ENCODE peak calls at places on chromosomes 11 and 22, in seven cellular contexts. M is endothelial cell of umbilical vein, E is kidney epithelial cell, T is HCT116, U is astrocyte, R is small intestine, A is BJ. P is an unnamed sample.

GRCh38 chr22:19959043-19959586 is 17.5 kb upstream of the TXNRD2 start:
- DNase-seq in M (peak; percentile 79), E (no peak), T (peak; percentile 65), U (peak; percentile 64), R (peak; percentile 56), A (no peak), P (no peak)

GRCh38 chr11:61834278-61835004 is 6.3 kb downstream of the FADS2 start:
- DNase-seq in M (peak; percentile 88), E (no peak), T (no peak), U (peak; percentile 76), R (peak; percentile 50), A (no peak), P (peak; percentile 97)

GRCh38 chr11:46249103-46249942 is 28.1 kb upstream of the CREB3L1 start:
- DNase-seq in M (no peak), E (no peak), T (no peak), U (peak; percentile 67), R (no peak), A (no peak), P (no peak)

GRCh38 chr22:26679003-26679629 is 21.7 kb downstream of the MIAT start:
- DNase-seq in M (peak; percentile 84), E (no peak), T (peak; percentile 53), U (peak; percentile 48), R (peak; percentile 67), A (no peak), P (peak; percentile 58)

GRCh38 chr11:75499423-75500305 is 26.1 kb downstream of the GDPD5 start:
- DNase-seq in M (no peak), E (peak; percentile 63), T (no peak), U (peak; percentile 97), R (no peak), A (peak; percentile 98), P (no peak)

GRCh38 chr11:65274734-65275682 is 13.2 kb downstream of the POLA2 start:
- DNase-seq in M (peak; percentile 97), E (peak; percentile 67), T (peak; percentile 68), U (peak; percentile 95), R (peak; percentile 93), A (peak; percentile 89), P (no peak)

GRCh38 chr11:47241740-47242400 is 6.7 kb downstream of the ACP2 start:
- DNase-seq in M (no peak), E (no peak), T (no peak), U (peak; percentile 12), R (no peak), A (no peak), P (no peak)

GRCh38 chr11:112320668-112321067 is 60.0 kb upstream of the PLET1 start:
- DNase-seq in M (peak; percentile 60), E (peak; percentile 56), T (no peak), U (peak; percentile 86), R (peak; percentile 60), A (no peak), P (no peak)

GRCh38 chr11:121551463-121551862 is 98.7 kb upstream of the SORL1-AS1 start:
- DNase-seq in M (no peak), E (no peak), T (no peak), U (no peak), R (no peak), A (no peak), P (no peak)

GRCh38 chr11:2269601-2270321 is 627 bp downstream of the ASCL2 start:
- DNase-seq in M (peak; percentile 31), E (peak; percentile 5), T (no peak), U (peak; percentile 49), R (peak; percentile 61), A (no peak), P (no peak)

GRCh38 chr11:28525636-28526405 is 417.6 kb downstream of the METTL15 start:
- DNase-seq in M (no peak), E (no peak), T (no peak), U (no peak), R (no peak), A (no peak), P (no peak)

GRCh38 chr11:10900686-10901415 is 43.0 kb upstream of the ZBED5 start:
- DNase-seq in M (no peak), E (no peak), T (no peak), U (peak; percentile 35), R (no peak), A (no peak), P (no peak)

GRCh38 chr11:118572075-118572913 is at the start of gene ARCN1:
- DNase-seq in M (peak; percentile 74), E (peak; percentile 7), T (peak; percentile 41), U (peak; percentile 55), R (peak; percentile 73), A (no peak), P (peak; percentile 69)

GRCh38 chr11:129313588-129314288 is 61.9 kb upstream of the BARX2 start:
- DNase-seq in M (no peak), E (no peak), T (no peak), U (peak; percentile 42), R (no peak), A (no peak), P (no peak)

GRCh38 chr11:30459821-30460220 is 126.3 kb downstream of the MPPED2 start:
- DNase-seq in M (no peak), E (no peak), T (no peak), U (no peak), R (no peak), A (no peak), P (peak; percentile 39)

GRCh38 chr11:63608353-63609345 is 5.6 kb downstream of the PLAAT3 start:
- DNase-seq in M (no peak), E (peak; percentile 72), T (no peak), U (peak; percentile 90), R (no peak), A (peak; percentile 9), P (no peak)

GRCh38 chr11:43360361-43361032 is 1.8 kb downstream of the TTC17 start:
- DNase-seq in M (no peak), E (no peak), T (no peak), U (peak; percentile 5), R (no peak), A (no peak), P (no peak)

GRCh38 chr22:20591660-20592310 is 84.4 kb downstream of the MED15 start:
- DNase-seq in M (no peak), E (no peak), T (peak; percentile 19), U (no peak), R (no peak), A (no peak), P (no peak)

GRCh38 chr11:134364261-134364660 is 32.5 kb downstream of the GLB1L2 start:
- DNase-seq in M (no peak), E (no peak), T (no peak), U (no peak), R (no peak), A (no peak), P (no peak)

GRCh38 chr22:37538590-37539357 is 19.6 kb upstream of the CARD10 start:
- DNase-seq in M (peak; percentile 91), E (peak; percentile 70), T (peak; percentile 91), U (peak; percentile 80), R (peak; percentile 96), A (peak; percentile 45), P (peak; percentile 82)

GRCh38 chr11:119193626-119194025 is 8.4 kb downstream of the NHERF4 start:
- DNase-seq in M (no peak), E (no peak), T (no peak), U (no peak), R (no peak), A (no peak), P (no peak)

GRCh38 chr11:69540118-69541000 is 58.9 kb downstream of the LINC01488 start:
- DNase-seq in M (peak; percentile 31), E (peak; percentile 23), T (no peak), U (no peak), R (no peak), A (no peak), P (no peak)

DNA sequence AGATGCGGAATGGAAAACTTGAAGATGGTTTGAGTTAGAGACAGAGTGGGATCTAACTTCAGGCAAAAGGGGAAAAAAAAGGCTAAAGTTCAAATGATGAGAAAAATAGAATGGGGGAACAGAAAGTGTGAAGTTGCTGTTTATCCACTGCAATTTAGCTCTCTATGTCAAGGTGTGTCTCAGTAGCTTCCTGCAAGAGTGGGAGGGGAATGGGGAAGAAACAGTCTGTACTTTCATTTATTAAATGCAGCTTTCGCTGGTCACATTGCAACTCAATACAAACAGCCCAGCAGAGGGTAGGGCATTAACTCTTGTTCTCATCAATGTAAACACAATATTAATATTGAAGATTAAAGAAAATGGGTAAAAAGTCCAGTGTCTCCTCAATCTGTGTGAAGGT is 214.7 kb upstream of the SYN3 start:
- DNase-seq in M (no peak), E (no peak), T (no peak), U (no peak), R (no peak), A (no peak), P (no peak)
- H3K4me3 ChIP-seq in M (no peak overlapping the region), E (no peak overlapping the region), T (no peak overlapping the region), U (no peak overlapping the region), R (no peak overlapping the region), A (no peak overlapping the region), P (no peak overlapping the region)

GRCh38 chr11:73749118-73749517 is 11.8 kb downstream of the RAB6A start:
- DNase-seq in M (no peak), E (no peak), T (no peak), U (no peak), R (no peak), A (no peak), P (no peak)

GRCh38 chr11:73746701-73747100 is 14.2 kb downstream of the RAB6A start:
- DNase-seq in M (no peak), E (no peak), T (no peak), U (no peak), R (no peak), A (no peak), P (no peak)

GRCh38 chr11:73750238-73750637 is 10.6 kb downstream of the RAB6A start:
- DNase-seq in M (no peak), E (no peak), T (no peak), U (no peak), R (peak; percentile 77), A (no peak), P (no peak)

GRCh38 chr11:73748300-73748699 is 12.6 kb downstream of the RAB6A start:
- DNase-seq in M (no peak), E (no peak), T (no peak), U (no peak), R (no peak), A (no peak), P (no peak)

DNA sequence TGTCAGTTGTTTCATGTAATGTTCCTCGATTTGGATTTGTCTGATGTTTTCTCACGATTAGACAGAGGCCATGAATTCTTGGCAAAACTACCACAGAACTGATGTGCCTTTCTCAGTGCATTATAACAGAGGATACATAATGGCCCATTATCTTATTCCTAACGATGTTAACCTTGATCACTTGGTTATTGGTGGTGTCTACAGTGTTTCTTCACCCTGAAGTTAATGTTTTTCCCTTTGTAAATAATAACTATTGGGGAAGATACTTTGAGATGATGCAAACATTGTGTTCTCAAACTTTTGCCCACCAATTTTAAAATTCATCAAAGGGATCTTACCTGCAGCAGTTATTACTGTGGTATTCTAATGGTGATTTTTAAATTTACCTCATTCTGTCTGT is 13.1 kb downstream of the RAB6A start:
- DNase-seq in M (no peak), E (no peak), T (no peak), U (no peak), R (no peak), A (no peak), P (no peak)
- H3K4me3 ChIP-seq in M (no peak overlapping the region), E (no peak overlapping the region), T (no peak overlapping the region), U (no peak overlapping the region), R (no peak overlapping the region), A (no peak overlapping the region), P (no peak overlapping the region)

GRCh38 chr11:67732045-67732787 is 57.8 kb upstream of the ALDH3B2 start:
- DNase-seq in M (no peak), E (no peak), T (peak; percentile 4), U (no peak), R (peak; percentile 8), A (no peak), P (peak; percentile 85)

GRCh38 chr11:67731583-67731982 is 57.2 kb upstream of the ALDH3B2 start:
- DNase-seq in M (no peak), E (no peak), T (no peak), U (no peak), R (peak; percentile 27), A (no peak), P (peak; percentile 3)
- H3K4me3 ChIP-seq in M (no peak overlapping the region), E (no peak overlapping the region), T (peak overlapping the region; percentile 24), U (no peak overlapping the region), R (no peak overlapping the region), A (no peak overlapping the region), P (peak overlapping the region; percentile 45)

GRCh38 chr11:17431139-17431538 is 42.7 kb upstream of the KCNJ11 start:
- DNase-seq in M (no peak), E (no peak), T (no peak), U (no peak), R (no peak), A (no peak), P (no peak)
- H3K4me3 ChIP-seq in M (no peak overlapping the region), E (no peak overlapping the region), T (no peak overlapping the region), U (no peak overlapping the region), R (no peak overlapping the region), A (no peak overlapping the region), P (no peak overlapping the region)